ENCODE peak calls at places on chromosomes 16 and 17, in six cellular contexts. One of them, this sample, is unnamed.

GRCh38 chr17:37848690-37849616 is 75.3 kb upstream of the TBC1D3K start:
- DNase-seq in activated CD8-positive, alpha-beta memory T cell treated with anti-CD3 and anti-CD28 coated beads for 24 hours: peak
- DNase-seq in stimulated activated CD8-positive, alpha-beta memory T cell treated with anti-CD3 and anti-CD28 coated beads, Interleukin-12 subunit alpha, Interleukin-12 subunit beta, amount 100 ng/mL, for 4 hours: no peak
- DNase-seq in hepatic stellate cell: peak
- DNase-seq in T follicular helper cell: no peak
- DNase-seq in stromal cell of bone marrow: peak
- DNase-seq in this sample: peak

GRCh38 chr16:17396762-17397498 is 73.8 kb downstream of the XYLT1 start:
- DNase-seq in activated CD8-positive, alpha-beta memory T cell treated with anti-CD3 and anti-CD28 coated beads for 24 hours: no peak
- DNase-seq in stimulated activated CD8-positive, alpha-beta memory T cell treated with anti-CD3 and anti-CD28 coated beads, Interleukin-12 subunit alpha, Interleukin-12 subunit beta, amount 100 ng/mL, for 4 hours: no peak
- DNase-seq in hepatic stellate cell: peak
- DNase-seq in T follicular helper cell: peak
- DNase-seq in stromal cell of bone marrow: no peak
- DNase-seq in this sample: no peak

GRCh38 chr16:11583889-11584565 is 2.7 kb downstream of the LITAF start:
- DNase-seq in activated CD8-positive, alpha-beta memory T cell treated with anti-CD3 and anti-CD28 coated beads for 24 hours: no peak
- DNase-seq in stimulated activated CD8-positive, alpha-beta memory T cell treated with anti-CD3 and anti-CD28 coated beads, Interleukin-12 subunit alpha, Interleukin-12 subunit beta, amount 100 ng/mL, for 4 hours: no peak
- DNase-seq in hepatic stellate cell: peak
- DNase-seq in T follicular helper cell: no peak
- DNase-seq in stromal cell of bone marrow: no peak
- DNase-seq in this sample: no peak

GRCh38 chr16:67679935-67680897 is 13.6 kb downstream of the C16orf86 start:
- DNase-seq in activated CD8-positive, alpha-beta memory T cell treated with anti-CD3 and anti-CD28 coated beads for 24 hours: no peak
- DNase-seq in stimulated activated CD8-positive, alpha-beta memory T cell treated with anti-CD3 and anti-CD28 coated beads, Interleukin-12 subunit alpha, Interleukin-12 subunit beta, amount 100 ng/mL, for 4 hours: no peak
- DNase-seq in hepatic stellate cell: no peak
- DNase-seq in T follicular helper cell: no peak
- DNase-seq in stromal cell of bone marrow: no peak
- DNase-seq in this sample: no peak

GRCh38 chr17:80986046-80986445 is 5.6 kb upstream of the CHMP6 start:
- DNase-seq in activated CD8-positive, alpha-beta memory T cell treated with anti-CD3 and anti-CD28 coated beads for 24 hours: no peak
- DNase-seq in stimulated activated CD8-positive, alpha-beta memory T cell treated with anti-CD3 and anti-CD28 coated beads, Interleukin-12 subunit alpha, Interleukin-12 subunit beta, amount 100 ng/mL, for 4 hours: no peak
- DNase-seq in hepatic stellate cell: no peak
- DNase-seq in T follicular helper cell: no peak
- DNase-seq in stromal cell of bone marrow: no peak
- DNase-seq in this sample: no peak

GRCh38 chr17:83200231-83200699 is 120.9 kb downstream of the METRNL start:
- DNase-seq in activated CD8-positive, alpha-beta memory T cell treated with anti-CD3 and anti-CD28 coated beads for 24 hours: peak
- DNase-seq in stimulated activated CD8-positive, alpha-beta memory T cell treated with anti-CD3 and anti-CD28 coated beads, Interleukin-12 subunit alpha, Interleukin-12 subunit beta, amount 100 ng/mL, for 4 hours: peak
- DNase-seq in hepatic stellate cell: no peak
- DNase-seq in T follicular helper cell: no peak
- DNase-seq in stromal cell of bone marrow: peak
- DNase-seq in this sample: peak

GRCh38 chr16:88446736-88447135 is 6.3 kb upstream of the ZFPM1 start:
- DNase-seq in activated CD8-positive, alpha-beta memory T cell treated with anti-CD3 and anti-CD28 coated beads for 24 hours: no peak
- DNase-seq in stimulated activated CD8-positive, alpha-beta memory T cell treated with anti-CD3 and anti-CD28 coated beads, Interleukin-12 subunit alpha, Interleukin-12 subunit beta, amount 100 ng/mL, for 4 hours: no peak
- DNase-seq in hepatic stellate cell: no peak
- DNase-seq in T follicular helper cell: no peak
- DNase-seq in stromal cell of bone marrow: no peak
- DNase-seq in this sample: no peak

GRCh38 chr16:8885674-8886592 is 3.8 kb downstream of the LITAFD start:
- DNase-seq in activated CD8-positive, alpha-beta memory T cell treated with anti-CD3 and anti-CD28 coated beads for 24 hours: no peak
- DNase-seq in stimulated activated CD8-positive, alpha-beta memory T cell treated with anti-CD3 and anti-CD28 coated beads, Interleukin-12 subunit alpha, Interleukin-12 subunit beta, amount 100 ng/mL, for 4 hours: no peak
- DNase-seq in hepatic stellate cell: peak
- DNase-seq in T follicular helper cell: no peak
- DNase-seq in stromal cell of bone marrow: no peak
- DNase-seq in this sample: no peak

GRCh38 chr17:44655983-44656700 is at the start of gene MEIOC:
- DNase-seq in activated CD8-positive, alpha-beta memory T cell treated with anti-CD3 and anti-CD28 coated beads for 24 hours: peak
- DNase-seq in stimulated activated CD8-positive, alpha-beta memory T cell treated with anti-CD3 and anti-CD28 coated beads, Interleukin-12 subunit alpha, Interleukin-12 subunit beta, amount 100 ng/mL, for 4 hours: peak
- DNase-seq in hepatic stellate cell: no peak
- DNase-seq in T follicular helper cell: no peak
- DNase-seq in stromal cell of bone marrow: no peak
- DNase-seq in this sample: no peak

GRCh38 chr16:89108412-89108811 is 14.8 kb downstream of the ACSF3 start:
- DNase-seq in activated CD8-positive, alpha-beta memory T cell treated with anti-CD3 and anti-CD28 coated beads for 24 hours: no peak
- DNase-seq in stimulated activated CD8-positive, alpha-beta memory T cell treated with anti-CD3 and anti-CD28 coated beads, Interleukin-12 subunit alpha, Interleukin-12 subunit beta, amount 100 ng/mL, for 4 hours: no peak
- DNase-seq in hepatic stellate cell: no peak
- DNase-seq in T follicular helper cell: no peak
- DNase-seq in stromal cell of bone marrow: no peak
- DNase-seq in this sample: no peak

GRCh38 chr16:90072442-90073105 is 4.6 kb downstream of the PRDM7 start:
- DNase-seq in activated CD8-positive, alpha-beta memory T cell treated with anti-CD3 and anti-CD28 coated beads for 24 hours: no peak
- DNase-seq in stimulated activated CD8-positive, alpha-beta memory T cell treated with anti-CD3 and anti-CD28 coated beads, Interleukin-12 subunit alpha, Interleukin-12 subunit beta, amount 100 ng/mL, for 4 hours: no peak
- DNase-seq in hepatic stellate cell: no peak
- DNase-seq in T follicular helper cell: no peak
- DNase-seq in stromal cell of bone marrow: no peak
- DNase-seq in this sample: no peak

GRCh38 chr17:79811036-79811887 is 14.4 kb upstream of the CBX8 start:
- DNase-seq in activated CD8-positive, alpha-beta memory T cell treated with anti-CD3 and anti-CD28 coated beads for 24 hours: no peak
- DNase-seq in stimulated activated CD8-positive, alpha-beta memory T cell treated with anti-CD3 and anti-CD28 coated beads, Interleukin-12 subunit alpha, Interleukin-12 subunit beta, amount 100 ng/mL, for 4 hours: no peak
- DNase-seq in hepatic stellate cell: peak
- DNase-seq in T follicular helper cell: no peak
- DNase-seq in stromal cell of bone marrow: no peak
- DNase-seq in this sample: peak

GRCh38 chr17:76687278-76688164 is 23.2 kb downstream of the MXRA7 start:
- DNase-seq in activated CD8-positive, alpha-beta memory T cell treated with anti-CD3 and anti-CD28 coated beads for 24 hours: no peak
- DNase-seq in stimulated activated CD8-positive, alpha-beta memory T cell treated with anti-CD3 and anti-CD28 coated beads, Interleukin-12 subunit alpha, Interleukin-12 subunit beta, amount 100 ng/mL, for 4 hours: no peak
- DNase-seq in hepatic stellate cell: no peak
- DNase-seq in T follicular helper cell: no peak
- DNase-seq in stromal cell of bone marrow: peak
- DNase-seq in this sample: no peak

GRCh38 chr16:81576696-81577095 is 132.1 kb downstream of the CMIP start:
- DNase-seq in activated CD8-positive, alpha-beta memory T cell treated with anti-CD3 and anti-CD28 coated beads for 24 hours: no peak
- DNase-seq in stimulated activated CD8-positive, alpha-beta memory T cell treated with anti-CD3 and anti-CD28 coated beads, Interleukin-12 subunit alpha, Interleukin-12 subunit beta, amount 100 ng/mL, for 4 hours: no peak
- DNase-seq in hepatic stellate cell: no peak
- DNase-seq in T follicular helper cell: no peak
- DNase-seq in stromal cell of bone marrow: no peak
- DNase-seq in this sample: peak

GRCh38 chr17:6110088-6110487 is 39.9 kb downstream of the WSCD1 start:
- DNase-seq in activated CD8-positive, alpha-beta memory T cell treated with anti-CD3 and anti-CD28 coated beads for 24 hours: no peak
- DNase-seq in stimulated activated CD8-positive, alpha-beta memory T cell treated with anti-CD3 and anti-CD28 coated beads, Interleukin-12 subunit alpha, Interleukin-12 subunit beta, amount 100 ng/mL, for 4 hours: no peak
- DNase-seq in hepatic stellate cell: no peak
- DNase-seq in T follicular helper cell: no peak
- DNase-seq in stromal cell of bone marrow: no peak
- DNase-seq in this sample: no peak

GRCh38 chr17:18109935-18110334 is 1.4 kb downstream of the MYO15A start:
- DNase-seq in activated CD8-positive, alpha-beta memory T cell treated with anti-CD3 and anti-CD28 coated beads for 24 hours: no peak
- DNase-seq in stimulated activated CD8-positive, alpha-beta memory T cell treated with anti-CD3 and anti-CD28 coated beads, Interleukin-12 subunit alpha, Interleukin-12 subunit beta, amount 100 ng/mL, for 4 hours: no peak
- DNase-seq in hepatic stellate cell: no peak
- DNase-seq in T follicular helper cell: no peak
- DNase-seq in stromal cell of bone marrow: no peak
- DNase-seq in this sample: no peak

GRCh38 chr16:57366544-57367040 is 5.7 kb upstream of the CX3CL1 start:
- DNase-seq in activated CD8-positive, alpha-beta memory T cell treated with anti-CD3 and anti-CD28 coated beads for 24 hours: no peak
- DNase-seq in stimulated activated CD8-positive, alpha-beta memory T cell treated with anti-CD3 and anti-CD28 coated beads, Interleukin-12 subunit alpha, Interleukin-12 subunit beta, amount 100 ng/mL, for 4 hours: no peak
- DNase-seq in hepatic stellate cell: no peak
- DNase-seq in T follicular helper cell: no peak
- DNase-seq in stromal cell of bone marrow: no peak
- DNase-seq in this sample: no peak

GRCh38 chr16:9275816-9276354 is 184.4 kb downstream of the HAPSTR1 start:
- DNase-seq in activated CD8-positive, alpha-beta memory T cell treated with anti-CD3 and anti-CD28 coated beads for 24 hours: no peak
- DNase-seq in stimulated activated CD8-positive, alpha-beta memory T cell treated with anti-CD3 and anti-CD28 coated beads, Interleukin-12 subunit alpha, Interleukin-12 subunit beta, amount 100 ng/mL, for 4 hours: no peak
- DNase-seq in hepatic stellate cell: no peak
- DNase-seq in T follicular helper cell: no peak
- DNase-seq in stromal cell of bone marrow: no peak
- DNase-seq in this sample: no peak

GRCh38 chr17:8175795-8176196 is 384 bp downstream of the TMEM107 start:
- DNase-seq in activated CD8-positive, alpha-beta memory T cell treated with anti-CD3 and anti-CD28 coated beads for 24 hours: no peak
- DNase-seq in stimulated activated CD8-positive, alpha-beta memory T cell treated with anti-CD3 and anti-CD28 coated beads, Interleukin-12 subunit alpha, Interleukin-12 subunit beta, amount 100 ng/mL, for 4 hours: no peak
- DNase-seq in hepatic stellate cell: no peak
- DNase-seq in T follicular helper cell: no peak
- DNase-seq in stromal cell of bone marrow: no peak
- DNase-seq in this sample: no peak

GRCh38 chr17:30218689-30219266 is 16.7 kb downstream of the SLC6A4 start:
- DNase-seq in activated CD8-positive, alpha-beta memory T cell treated with anti-CD3 and anti-CD28 coated beads for 24 hours: no peak
- DNase-seq in stimulated activated CD8-positive, alpha-beta memory T cell treated with anti-CD3 and anti-CD28 coated beads, Interleukin-12 subunit alpha, Interleukin-12 subunit beta, amount 100 ng/mL, for 4 hours: no peak
- DNase-seq in hepatic stellate cell: no peak
- DNase-seq in T follicular helper cell: no peak
- DNase-seq in stromal cell of bone marrow: no peak
- DNase-seq in this sample: no peak

GRCh38 chr17:17004251-17004996 is 32.5 kb upstream of the TNFRSF13B start:
- DNase-seq in activated CD8-positive, alpha-beta memory T cell treated with anti-CD3 and anti-CD28 coated beads for 24 hours: no peak
- DNase-seq in stimulated activated CD8-positive, alpha-beta memory T cell treated with anti-CD3 and anti-CD28 coated beads, Interleukin-12 subunit alpha, Interleukin-12 subunit beta, amount 100 ng/mL, for 4 hours: no peak
- DNase-seq in hepatic stellate cell: no peak
- DNase-seq in T follicular helper cell: no peak
- DNase-seq in stromal cell of bone marrow: no peak
- DNase-seq in this sample: no peak

GRCh38 chr16:2205967-2206313 is 686 bp downstream of the MLST8 start:
- DNase-seq in activated CD8-positive, alpha-beta memory T cell treated with anti-CD3 and anti-CD28 coated beads for 24 hours: no peak
- DNase-seq in stimulated activated CD8-positive, alpha-beta memory T cell treated with anti-CD3 and anti-CD28 coated beads, Interleukin-12 subunit alpha, Interleukin-12 subunit beta, amount 100 ng/mL, for 4 hours: no peak
- DNase-seq in hepatic stellate cell: no peak
- DNase-seq in T follicular helper cell: no peak
- DNase-seq in stromal cell of bone marrow: no peak
- DNase-seq in this sample: no peak

GRCh38 chr17:39608601-39609000 is 881 bp upstream of the NEUROD2 start:
- DNase-seq in activated CD8-positive, alpha-beta memory T cell treated with anti-CD3 and anti-CD28 coated beads for 24 hours: no peak
- DNase-seq in stimulated activated CD8-positive, alpha-beta memory T cell treated with anti-CD3 and anti-CD28 coated beads, Interleukin-12 subunit alpha, Interleukin-12 subunit beta, amount 100 ng/mL, for 4 hours: no peak
- DNase-seq in hepatic stellate cell: no peak
- DNase-seq in T follicular helper cell: no peak
- DNase-seq in stromal cell of bone marrow: no peak
- DNase-seq in this sample: no peak

GRCh38 chr17:40103742-40104095 is 3.3 kb upstream of the NR1D1 start:
- DNase-seq in activated CD8-positive, alpha-beta memory T cell treated with anti-CD3 and anti-CD28 coated beads for 24 hours: no peak
- DNase-seq in stimulated activated CD8-positive, alpha-beta memory T cell treated with anti-CD3 and anti-CD28 coated beads, Interleukin-12 subunit alpha, Interleukin-12 subunit beta, amount 100 ng/mL, for 4 hours: no peak
- DNase-seq in hepatic stellate cell: no peak
- DNase-seq in T follicular helper cell: no peak
- DNase-seq in stromal cell of bone marrow: no peak
- DNase-seq in this sample: no peak

GRCh38 chr17:38556234-38556633 is 49.5 kb downstream of the SRCIN1 start:
- DNase-seq in activated CD8-positive, alpha-beta memory T cell treated with anti-CD3 and anti-CD28 coated beads for 24 hours: no peak
- DNase-seq in stimulated activated CD8-positive, alpha-beta memory T cell treated with anti-CD3 and anti-CD28 coated beads, Interleukin-12 subunit alpha, Interleukin-12 subunit beta, amount 100 ng/mL, for 4 hours: no peak
- DNase-seq in hepatic stellate cell: no peak
- DNase-seq in T follicular helper cell: no peak
- DNase-seq in stromal cell of bone marrow: no peak
- DNase-seq in this sample: no peak

GRCh38 chr17:74296548-74296936 is 22.5 kb downstream of the DNAI2 start:
- DNase-seq in activated CD8-positive, alpha-beta memory T cell treated with anti-CD3 and anti-CD28 coated beads for 24 hours: no peak
- DNase-seq in stimulated activated CD8-positive, alpha-beta memory T cell treated with anti-CD3 and anti-CD28 coated beads, Interleukin-12 subunit alpha, Interleukin-12 subunit beta, amount 100 ng/mL, for 4 hours: no peak
- DNase-seq in hepatic stellate cell: no peak
- DNase-seq in T follicular helper cell: no peak
- DNase-seq in stromal cell of bone marrow: no peak
- DNase-seq in this sample: peak

GRCh38 chr16:85898521-85899442 is at the start of gene IRF8:
- DNase-seq in activated CD8-positive, alpha-beta memory T cell treated with anti-CD3 and anti-CD28 coated beads for 24 hours: peak
- DNase-seq in stimulated activated CD8-positive, alpha-beta memory T cell treated with anti-CD3 and anti-CD28 coated beads, Interleukin-12 subunit alpha, Interleukin-12 subunit beta, amount 100 ng/mL, for 4 hours: peak
- DNase-seq in hepatic stellate cell: peak
- DNase-seq in T follicular helper cell: peak
- DNase-seq in stromal cell of bone marrow: no peak
- DNase-seq in this sample: peak

GRCh38 chr16:65281636-65282035 is 159.8 kb upstream of the CDH11 start:
- DNase-seq in activated CD8-positive, alpha-beta memory T cell treated with anti-CD3 and anti-CD28 coated beads for 24 hours: no peak
- DNase-seq in stimulated activated CD8-positive, alpha-beta memory T cell treated with anti-CD3 and anti-CD28 coated beads, Interleukin-12 subunit alpha, Interleukin-12 subunit beta, amount 100 ng/mL, for 4 hours: no peak
- DNase-seq in hepatic stellate cell: no peak
- DNase-seq in T follicular helper cell: no peak
- DNase-seq in stromal cell of bone marrow: no peak
- DNase-seq in this sample: no peak

GRCh38 chr17:29645516-29646051 is 22.9 kb upstream of the CORO6 start:
- DNase-seq in activated CD8-positive, alpha-beta memory T cell treated with anti-CD3 and anti-CD28 coated beads for 24 hours: no peak
- DNase-seq in stimulated activated CD8-positive, alpha-beta memory T cell treated with anti-CD3 and anti-CD28 coated beads, Interleukin-12 subunit alpha, Interleukin-12 subunit beta, amount 100 ng/mL, for 4 hours: no peak
- DNase-seq in hepatic stellate cell: no peak
- DNase-seq in T follicular helper cell: no peak
- DNase-seq in stromal cell of bone marrow: peak
- DNase-seq in this sample: no peak

GRCh38 chr16:88842308-88842756 is 14.4 kb downstream of the GALNS start:
- DNase-seq in activated CD8-positive, alpha-beta memory T cell treated with anti-CD3 and anti-CD28 coated beads for 24 hours: no peak
- DNase-seq in stimulated activated CD8-positive, alpha-beta memory T cell treated with anti-CD3 and anti-CD28 coated beads, Interleukin-12 subunit alpha, Interleukin-12 subunit beta, amount 100 ng/mL, for 4 hours: no peak
- DNase-seq in hepatic stellate cell: no peak
- DNase-seq in T follicular helper cell: no peak
- DNase-seq in stromal cell of bone marrow: no peak
- DNase-seq in this sample: no peak

GRCh38 chr17:75125984-75126383 is 5.6 kb downstream of the NT5C start:
- DNase-seq in activated CD8-positive, alpha-beta memory T cell treated with anti-CD3 and anti-CD28 coated beads for 24 hours: no peak
- DNase-seq in stimulated activated CD8-positive, alpha-beta memory T cell treated with anti-CD3 and anti-CD28 coated beads, Interleukin-12 subunit alpha, Interleukin-12 subunit beta, amount 100 ng/mL, for 4 hours: no peak
- DNase-seq in hepatic stellate cell: no peak
- DNase-seq in T follicular helper cell: no peak
- DNase-seq in stromal cell of bone marrow: no peak
- DNase-seq in this sample: no peak

GRCh38 chr17:44004077-44004760 is at the start of gene NAGS:
- DNase-seq in activated CD8-positive, alpha-beta memory T cell treated with anti-CD3 and anti-CD28 coated beads for 24 hours: no peak
- DNase-seq in stimulated activated CD8-positive, alpha-beta memory T cell treated with anti-CD3 and anti-CD28 coated beads, Interleukin-12 subunit alpha, Interleukin-12 subunit beta, amount 100 ng/mL, for 4 hours: peak
- DNase-seq in hepatic stellate cell: no peak
- DNase-seq in T follicular helper cell: no peak
- DNase-seq in stromal cell of bone marrow: no peak
- DNase-seq in this sample: peak

GRCh38 chr17:48636177-48637018 is 10.2 kb upstream of the HOXB9 start:
- DNase-seq in activated CD8-positive, alpha-beta memory T cell treated with anti-CD3 and anti-CD28 coated beads for 24 hours: peak
- DNase-seq in stimulated activated CD8-positive, alpha-beta memory T cell treated with anti-CD3 and anti-CD28 coated beads, Interleukin-12 subunit alpha, Interleukin-12 subunit beta, amount 100 ng/mL, for 4 hours: peak
- DNase-seq in hepatic stellate cell: peak
- DNase-seq in T follicular helper cell: peak
- DNase-seq in stromal cell of bone marrow: peak
- DNase-seq in this sample: peak

GRCh38 chr17:44266402-44267164 is 1.4 kb downstream of the SLC4A1 start:
- DNase-seq in activated CD8-positive, alpha-beta memory T cell treated with anti-CD3 and anti-CD28 coated beads for 24 hours: no peak
- DNase-seq in stimulated activated CD8-positive, alpha-beta memory T cell treated with anti-CD3 and anti-CD28 coated beads, Interleukin-12 subunit alpha, Interleukin-12 subunit beta, amount 100 ng/mL, for 4 hours: no peak
- DNase-seq in hepatic stellate cell: no peak
- DNase-seq in T follicular helper cell: no peak
- DNase-seq in stromal cell of bone marrow: no peak
- DNase-seq in this sample: no peak

GRCh38 chr16:23608194-23608593 is 12.1 kb upstream of the NDUFAB1 start:
- DNase-seq in activated CD8-positive, alpha-beta memory T cell treated with anti-CD3 and anti-CD28 coated beads for 24 hours: no peak
- DNase-seq in stimulated activated CD8-positive, alpha-beta memory T cell treated with anti-CD3 and anti-CD28 coated beads, Interleukin-12 subunit alpha, Interleukin-12 subunit beta, amount 100 ng/mL, for 4 hours: no peak
- DNase-seq in hepatic stellate cell: peak
- DNase-seq in T follicular helper cell: no peak
- DNase-seq in stromal cell of bone marrow: peak
- DNase-seq in this sample: no peak

This sample was measured in immature natural killer cell.